ENCODE peak calls at places on chromosomes 6 and 20, in five cellular contexts. R is ovary, S is HCT116, Z is IMR-90, U is breast epithelium. Q is an unnamed sample.
A peak's percentile ranks its signal among the peaks of the same experiment; 100 is the strongest.

GRCh38 chr6:46376562-46376969 is 114.7 kb downstream of the RCAN2 start:
- DNase-seq in U (no peak), Z (no peak), R (no peak), S (no peak), Q (no peak)

GRCh38 chr6:34227656-34228421 is 8.8 kb upstream of the HMGA1 start:
- DNase-seq in S (no peak), Z (no peak), R (no peak), U (no peak), Q (no peak)

GRCh38 chr6:135423649-135424128 is 73.9 kb downstream of the AHI1 start:
- DNase-seq in Z (peak; percentile 59), S (peak; percentile 22), U (no peak), R (no peak), Q (no peak)

GRCh38 chr6:41367700-41368099 is 32.3 kb downstream of the NCR2 start:
- DNase-seq in R (peak; percentile 37), Z (peak; percentile 48), U (no peak), S (peak; percentile 60), Q (no peak)

GRCh38 chr6:36605560-36606391 is 11.6 kb downstream of the SRSF3 start:
- DNase-seq in U (no peak), S (no peak), R (peak; percentile 8), Z (no peak), Q (no peak)

GRCh38 chr6:157528931-157529653 is 148.1 kb downstream of the ZDHHC14 start:
- DNase-seq in R (no peak), Z (no peak), S (no peak), U (no peak), Q (no peak)

GRCh38 chr6:151209071-151209831 is 30.5 kb upstream of the AKAP12 start:
- DNase-seq in R (no peak), S (peak; percentile 53), Z (peak; percentile 20), U (no peak), Q (no peak)

GRCh38 chr20:58331961-58332551 is 22.5 kb downstream of the RAB22A start:
- DNase-seq in R (no peak), U (no peak), S (no peak), Z (no peak), Q (no peak)

GRCh38 chr6:53723331-53723730 is 57.8 kb upstream of the KLHL31 start:
- DNase-seq in U (no peak), Z (no peak), R (no peak), S (no peak), Q (no peak)

DNA sequence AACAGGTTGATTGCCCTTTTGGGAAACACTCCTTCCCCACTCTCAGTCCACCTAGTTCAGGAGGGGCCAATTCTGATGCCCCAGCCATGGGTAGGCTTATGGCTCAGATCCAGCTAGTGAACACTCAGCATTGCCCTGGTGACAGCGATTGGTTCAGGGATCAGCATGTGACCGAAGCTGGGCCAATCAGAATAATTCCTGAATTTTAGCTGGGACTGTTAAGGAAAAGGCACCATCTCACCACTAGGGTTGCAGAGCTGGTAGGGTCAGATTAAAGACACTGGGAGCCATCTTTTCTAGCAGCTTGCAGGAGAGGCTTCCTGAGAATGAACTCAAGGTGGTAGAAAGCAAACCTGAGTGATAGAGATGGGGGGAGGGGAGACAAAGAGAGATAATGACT is 44.4 kb downstream of the EYA2 start:
- DNase-seq in R (no peak), Z (no peak), S (peak; percentile 55), U (no peak), Q (no peak)
- TF ChIP-seq CTCF in R (no peak), Z (peak; percentile 11), S (no peak), U (peak; percentile 8), Q (no peak)

GRCh38 chr20:33262658-33263065 is 20.4 kb upstream of the BPIFB1 start:
- DNase-seq in S (peak; percentile 62), U (no peak), Z (peak; percentile 53), R (no peak), Q (no peak)
- TF ChIP-seq CTCF in S (peak; percentile 72), U (no peak), Z (peak; percentile 59), R (no peak), Q (peak; percentile 76)

GRCh38 chr6:90177544-90178293 is 118.9 kb downstream of the BACH2 start:
- DNase-seq in Z (no peak), U (no peak), R (no peak), S (no peak), Q (no peak)

GRCh38 chr6:90178294-90178678 is 118.4 kb downstream of the BACH2 start:
- DNase-seq in S (no peak), R (no peak), Z (peak; percentile 38), U (no peak), Q (no peak)

GRCh38 chr6:90180526-90180925 is 116.1 kb downstream of the BACH2 start:
- DNase-seq in R (no peak), U (no peak), Z (no peak), S (no peak), Q (no peak)

GRCh38 chr6:90175627-90176538 is 120.8 kb downstream of the BACH2 start:
- DNase-seq in S (no peak), U (peak; percentile 40), R (no peak), Z (no peak), Q (peak; percentile 54)

DNA sequence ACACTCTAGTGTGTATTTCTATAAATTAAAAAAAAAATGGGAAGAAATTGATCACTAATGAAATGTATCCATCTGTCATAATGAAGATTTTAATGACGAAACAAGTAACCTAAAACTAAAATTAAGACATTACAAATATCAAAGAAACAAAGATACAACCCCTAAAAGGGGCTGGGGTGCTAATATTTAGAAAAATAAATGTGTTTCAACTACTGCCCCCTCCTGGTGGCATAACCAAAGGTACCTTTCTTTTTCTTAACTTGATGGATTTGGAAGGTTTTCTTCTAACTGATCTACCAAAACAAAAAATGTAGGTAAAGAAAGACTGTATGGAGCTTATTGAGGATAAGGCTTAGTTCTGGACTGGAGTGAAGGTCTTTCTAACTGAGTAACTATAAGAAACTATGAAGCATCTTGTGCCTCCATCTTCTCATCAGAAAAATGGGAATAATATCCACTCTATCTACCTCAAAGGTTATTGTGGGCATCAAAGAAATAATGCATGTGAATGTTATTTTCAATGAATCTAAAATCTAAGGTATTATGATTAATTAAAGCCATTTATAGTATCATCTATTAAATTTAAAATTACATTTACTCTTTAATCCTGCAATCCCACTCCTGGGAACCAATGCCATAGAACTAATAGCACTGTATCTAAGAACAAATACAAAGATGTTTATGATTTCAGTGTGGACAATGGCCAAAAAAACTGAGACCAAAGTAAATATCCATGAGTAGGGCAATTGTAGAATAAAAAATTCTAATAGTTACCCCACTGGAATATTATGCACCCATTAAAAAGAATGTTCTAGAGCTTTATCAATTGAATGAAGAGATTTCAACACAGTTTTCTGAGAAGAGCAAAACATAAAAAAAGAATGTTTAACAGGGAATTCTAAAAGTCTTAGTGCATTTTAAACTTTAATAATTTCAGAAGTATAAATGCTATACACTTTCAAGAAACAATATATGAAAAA is 117.2 kb downstream of the BACH2 start:
- DNase-seq in U (no peak), S (no peak), Z (no peak), R (no peak), Q (no peak)
- TF ChIP-seq CTCF in U (no peak), S (peak; percentile 22), Z (peak; percentile 43), R (no peak), Q (peak; percentile 82)

GRCh38 chr20:51769941-51770615 is 1.9 kb upstream of the ATP9A start:
- DNase-seq in U (no peak), Z (no peak), R (no peak), S (no peak), Q (no peak)

GRCh38 chr20:51767867-51768758 is at the start of gene ATP9A:
- DNase-seq in Z (peak; percentile 31), R (peak; percentile 62), U (no peak), S (no peak), Q (no peak)

GRCh38 chr20:51767018-51767866 is 948 bp downstream of the ATP9A start:
- DNase-seq in S (peak; percentile 85), R (peak; percentile 75), U (peak; percentile 89), Z (no peak), Q (no peak)

GRCh38 chr20:51772236-51772635 is 4.0 kb upstream of the ATP9A start:
- DNase-seq in R (no peak), U (no peak), Z (no peak), S (no peak), Q (no peak)

DNA sequence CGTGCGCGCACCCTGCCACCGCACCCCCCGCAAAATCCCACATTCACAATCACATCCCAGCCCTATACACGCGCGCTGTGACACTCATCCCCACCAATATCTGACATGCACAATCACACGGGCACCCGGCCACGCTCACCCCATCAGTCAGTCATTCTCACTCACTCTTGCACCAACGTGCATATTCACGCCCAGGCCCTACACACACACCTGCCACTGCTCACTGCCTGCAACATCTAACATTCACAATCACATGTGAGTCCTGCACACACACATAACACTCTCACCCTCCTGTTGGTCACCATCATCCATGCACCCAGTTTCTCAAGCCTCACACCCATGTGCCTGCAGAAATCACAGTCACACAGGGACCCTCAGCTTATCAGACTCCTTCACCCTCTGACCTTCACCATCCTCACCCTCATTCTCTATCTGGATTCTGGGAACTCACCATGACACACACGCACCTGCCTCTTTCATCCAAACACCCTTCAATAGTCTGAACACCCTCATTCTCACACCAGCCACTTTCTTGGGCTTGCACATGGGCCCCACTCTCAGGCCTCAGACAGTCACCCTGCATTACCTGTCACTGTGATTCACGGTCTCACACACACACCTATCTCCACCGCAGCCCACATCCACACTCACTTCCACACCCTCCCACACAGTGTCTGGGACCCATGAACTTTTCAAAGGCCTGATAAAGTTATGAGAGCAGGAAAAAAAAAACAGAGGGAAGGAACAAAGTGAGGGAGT is 748 bp upstream of the ATP9A start:
- DNase-seq in Z (no peak), U (no peak), S (no peak), R (peak; percentile 41), Q (no peak)
- TF ChIP-seq CTCF in Z (no peak), U (no peak), S (no peak), R (no peak), Q (no peak)

DNA sequence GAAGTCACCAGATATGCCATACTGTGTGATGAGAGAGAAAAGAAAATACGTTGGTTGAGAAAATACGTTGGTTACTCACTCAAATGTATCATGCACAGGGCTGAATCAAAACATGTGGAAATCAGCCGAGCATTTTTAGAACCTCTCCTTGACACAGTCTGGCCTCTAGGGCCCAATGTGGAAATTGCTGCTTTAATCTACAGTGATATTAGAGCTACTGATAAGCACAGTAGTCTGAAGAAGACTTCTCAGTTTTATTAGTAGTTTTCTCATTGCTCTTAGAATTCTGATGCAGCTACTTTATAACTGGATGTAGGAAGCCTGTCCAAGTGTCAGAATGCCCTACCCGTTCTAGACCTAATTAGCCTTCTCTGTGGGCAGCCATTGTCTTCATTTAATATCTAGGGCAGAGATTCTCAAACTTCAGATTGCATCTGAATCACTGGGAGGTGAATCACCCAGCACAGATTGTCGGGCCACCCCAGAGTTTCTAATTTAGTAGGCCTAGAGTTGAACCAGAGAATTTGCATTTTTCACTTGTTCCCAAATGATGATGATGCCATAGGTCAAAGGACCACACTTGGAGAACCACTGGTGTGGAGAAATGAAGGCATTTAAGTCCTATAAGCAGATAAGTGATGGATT is 229.1 kb downstream of the PLCB1 start:
- DNase-seq in Z (peak; percentile 58), U (no peak), S (no peak), R (no peak), Q (no peak)
- TF ChIP-seq CTCF in Z (no peak), U (no peak), S (no peak), R (no peak), Q (no peak)

DNA sequence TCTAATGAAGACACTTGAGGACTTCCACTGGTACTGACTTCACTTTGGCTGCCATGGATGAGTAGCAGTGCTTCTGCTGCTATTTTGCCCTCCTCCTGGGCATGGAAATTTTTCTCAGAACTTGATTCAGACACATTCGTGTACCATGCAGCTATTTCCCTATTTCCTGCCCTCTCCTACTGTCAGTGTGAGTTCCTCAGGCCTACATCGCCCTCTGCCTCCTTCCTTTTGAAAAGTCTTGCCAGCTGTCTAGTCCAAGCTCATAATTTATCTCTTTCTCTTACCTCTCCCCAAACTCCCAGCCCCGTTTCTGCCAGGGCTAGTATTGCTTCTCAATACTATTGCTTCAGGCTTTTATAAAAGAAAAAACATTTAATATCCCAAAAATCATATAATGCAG is 470.2 kb downstream of the ADGRB3 start:
- DNase-seq in S (no peak), Z (no peak), U (no peak), R (no peak), Q (no peak)
- TF ChIP-seq CTCF in S (no peak), Z (peak; percentile 23), U (no peak), R (no peak), Q (no peak)

GRCh38 chr20:3339571-3339970 is 67.9 kb downstream of the DNAAF9 start:
- DNase-seq in U (no peak), Z (no peak), R (no peak), S (no peak), Q (no peak)
- TF ChIP-seq CTCF in U (no peak), Z (no peak), R (no peak), S (no peak), Q (no peak)